ENCODE peak calls at places on chromosomes 2 and 18, in seven cellular contexts. V is posterior cingulate gyrus; X is stimulated activated CD4-positive, alpha-beta T cell treated with anti-CD3 and anti-CD28 coated beads, Interleukin-1b, Interleukin-23, amount 100 ng/mL, for 24 hours; N is activated T-helper 1 cell treated with Interleukin-2 at 50 U/mL for 16 hours; L is prostate gland; D is HTR-8/SVneo; U is T-cell. K is an unnamed sample.

GRCh38 chr2:39435974-39436591 is 1.0 kb downstream of the MAP4K3 start:
- DNase-seq in U (no peak), D (no peak), X (no peak), V (no peak), N (no peak), L (peak), K (no peak)

GRCh38 chr2:138502253-138503086 is 900 bp downstream of the SPOPL start:
- DNase-seq in D (no peak), V (no peak), L (peak), X (no peak), N (no peak), U (no peak), K (no peak)

GRCh38 chr2:112749755-112750559 is 14.5 kb downstream of the CKAP2L start:
- DNase-seq in U (peak), D (peak), L (peak), X (peak), V (peak), N (peak), K (peak)

GRCh38 chr2:212021947-212022346 is 516.7 kb downstream of the ERBB4 start:
- DNase-seq in D (no peak), L (no peak), U (no peak), N (no peak), V (no peak), X (no peak), K (no peak)

GRCh38 chr18:48735070-48735676 is 196.3 kb downstream of the CTIF start:
- DNase-seq in L (no peak), N (no peak), X (no peak), U (no peak), V (no peak), D (no peak), K (peak)

GRCh38 chr2:119455066-119455718 is 23.5 kb downstream of the TMEM37 start:
- DNase-seq in X (no peak), D (no peak), N (no peak), L (no peak), U (no peak), V (no peak), K (no peak)

GRCh38 chr2:60105868-60106267 is 447.6 kb downstream of the BCL11A start:
- DNase-seq in U (no peak), X (no peak), D (no peak), V (no peak), N (no peak), L (no peak), K (no peak)

GRCh38 chr18:48534364-48534763 is 4.5 kb upstream of the CTIF start:
- DNase-seq in N (no peak), V (no peak), L (no peak), U (no peak), D (no peak), X (no peak), K (no peak)

GRCh38 chr18:10270160-10270571 is 184.3 kb upstream of the APCDD1 start:
- DNase-seq in U (no peak), X (no peak), D (no peak), L (no peak), V (no peak), N (no peak), K (no peak)

GRCh38 chr2:48566582-48566981 is 36.6 kb downstream of the STON1 start:
- DNase-seq in L (no peak), X (no peak), V (no peak), N (no peak), U (no peak), D (no peak), K (no peak)

GRCh38 chr2:159574246-159574645 is 42.1 kb downstream of the BAZ2B start:
- DNase-seq in X (no peak), L (no peak), D (no peak), U (no peak), V (no peak), N (no peak), K (no peak)

GRCh38 chr2:119155633-119156032 is 2.9 kb downstream of the C1QL2 start:
- DNase-seq in V (no peak), D (no peak), U (no peak), X (no peak), N (no peak), L (no peak), K (no peak)

GRCh38 chr2:176852667-176853066 is 359.9 kb upstream of the HNRNPA3 start:
- DNase-seq in D (no peak), V (no peak), N (no peak), L (no peak), U (peak), X (no peak), K (no peak)

GRCh38 chr18:32576296-32576916 is 105.7 kb upstream of the GAREM1 start:
- DNase-seq in N (no peak), L (no peak), X (no peak), D (no peak), U (no peak), V (peak), K (peak)

GRCh38 chr2:226969412-226969811 is 133.6 kb downstream of the RHBDD1 start:
- DNase-seq in V (no peak), X (no peak), U (no peak), N (no peak), L (no peak), D (no peak), K (no peak)

GRCh38 chr2:54331095-54331835 is 75.2 kb upstream of the TSPYL6 start:
- DNase-seq in X (no peak), N (no peak), V (no peak), U (no peak), D (no peak), L (no peak), K (no peak)

GRCh38 chr2:73385486-73386341 is at the start of gene ALMS1:
- DNase-seq in X (peak), V (peak), L (peak), U (peak), N (peak), D (peak), K (peak)

GRCh38 chr2:10544252-10544651 is 96.1 kb upstream of the ODC1 start:
- DNase-seq in V (no peak), L (no peak), D (no peak), U (peak), N (no peak), X (no peak), K (no peak)

GRCh38 chr2:236257171-236257570 is 7.0 kb downstream of the ASB18 start:
- DNase-seq in X (no peak), V (no peak), U (no peak), L (no peak), N (no peak), D (no peak), K (no peak)

GRCh38 chr2:96262306-96262705 is 3.5 kb downstream of the TMEM127 start:
- DNase-seq in D (no peak), N (no peak), L (no peak), V (no peak), X (no peak), U (no peak), K (no peak)

GRCh38 chr2:123961576-123961975 is 63.5 kb upstream of the CNTNAP5 start:
- DNase-seq in L (no peak), D (no peak), X (no peak), U (no peak), V (no peak), N (no peak), K (no peak)

GRCh38 chr2:159086332-159086731 is 117.9 kb downstream of the TANC1 start:
- DNase-seq in N (no peak), D (no peak), U (no peak), L (no peak), X (no peak), V (no peak), K (no peak)

GRCh38 chr2:177314722-177315264 is 50.3 kb upstream of the NFE2L2 start:
- DNase-seq in X (no peak), V (no peak), N (no peak), D (no peak), U (no peak), L (no peak), K (no peak)

GRCh38 chr18:50097702-50098101 is 97.2 kb downstream of the MYO5B start:
- DNase-seq in L (peak), N (no peak), V (no peak), U (no peak), D (no peak), X (no peak), K (no peak)

GRCh38 chr2:56229397-56230060 is 45.7 kb downstream of the CCDC85A start:
- DNase-seq in U (no peak), V (no peak), X (no peak), L (no peak), D (no peak), N (no peak), K (no peak)

GRCh38 chr2:181471783-181472182 is 14.6 kb downstream of the ITGA4 start:
- DNase-seq in L (no peak), D (no peak), V (no peak), U (no peak), N (no peak), X (no peak), K (no peak)

GRCh38 chr2:38925982-38926381 is 36.3 kb downstream of the ARHGEF33 start:
- DNase-seq in D (no peak), X (no peak), U (no peak), N (no peak), L (no peak), V (no peak), K (no peak)

GRCh38 chr18:9827856-9828793 is 57.6 kb upstream of the TXNDC2 start:
- DNase-seq in N (no peak), V (no peak), U (no peak), D (peak), L (no peak), X (no peak), K (no peak)